ENCODE peak calls at places on chromosome 18, in six cellular contexts. J is H1, Z is K562, Q is GM12891, X is HepG2, C is GM12878. G is an unnamed sample.

GRCh38 chr18:22346342-22346967 is 71.3 kb downstream of the CTAGE1 start:
- DNase-seq in X (no peak), J (no peak), C (no peak), Q (no peak), Z (no peak), G (no peak)

GRCh38 chr18:45719106-45719505 is 4.9 kb upstream of the SLC14A1 start:
- DNase-seq in C (no peak), J (no peak), Q (no peak), X (no peak), Z (no peak), G (no peak)

GRCh38 chr18:48124857-48125626 is 194.6 kb upstream of the SMAD2 start:
- DNase-seq in Q (no peak), Z (no peak), J (no peak), C (peak), X (no peak), G (peak)

GRCh38 chr18:35182151-35182550 is 58.7 kb upstream of the ZNF397 start:
- DNase-seq in C (no peak), J (no peak), Z (no peak), Q (no peak), X (no peak), G (no peak)

GRCh38 chr18:4068552-4069158 is 386.5 kb downstream of the DLGAP1 start:
- DNase-seq in C (peak), J (peak), Q (peak), Z (peak), X (peak), G (no peak)

GRCh38 chr18:22018366-22018765 is 151.0 kb upstream of the GATA6 start:
- DNase-seq in J (no peak), X (peak), Z (no peak), C (no peak), Q (no peak), G (no peak)

GRCh38 chr18:75062297-75062886 is 146.5 kb downstream of the PTGR3 start:
- DNase-seq in Z (no peak), J (no peak), X (no peak), C (no peak), Q (no peak), G (no peak)

GRCh38 chr18:28804512-28805214 is 627.7 kb upstream of the CDH2 start:
- DNase-seq in X (no peak), C (no peak), Q (no peak), J (no peak), Z (no peak), G (no peak)

GRCh38 chr18:45777393-45777792 is 48.1 kb upstream of the SIGLEC15 start:
- DNase-seq in Z (no peak), J (no peak), Q (no peak), C (no peak), X (no peak), G (no peak)

GRCh38 chr18:79928563-79928960 is 22.9 kb downstream of the SLC66A2 start:
- DNase-seq in J (peak), X (no peak), C (no peak), Z (no peak), Q (no peak), G (no peak)

GRCh38 chr18:5542393-5543035 is 1.3 kb downstream of the EPB41L3 start:
- DNase-seq in J (no peak), Z (no peak), X (no peak), Q (no peak), C (no peak), G (no peak)

GRCh38 chr18:72541871-72542690 is 2.1 kb downstream of the CBLN2 start:
- DNase-seq in J (peak), C (no peak), X (no peak), Q (no peak), Z (no peak), G (peak)

GRCh38 chr18:3852321-3852720 is 402.3 kb downstream of the TGIF1 start:
- DNase-seq in Z (no peak), C (no peak), J (no peak), Q (no peak), X (no peak), G (no peak)

GRCh38 chr18:13614701-13615288 is 111.6 kb downstream of the FAM210A start:
- DNase-seq in Z (no peak), C (no peak), X (no peak), J (no peak), Q (no peak), G (no peak)

GRCh38 chr18:2083691-2084090 is 487.6 kb downstream of the METTL4 start:
- DNase-seq in C (no peak), X (no peak), Z (peak), J (no peak), Q (no peak), G (no peak)

GRCh38 chr18:76463872-76464271 is 31.2 kb downstream of the ZNF516 start:
- DNase-seq in Q (no peak), X (no peak), Z (no peak), C (no peak), J (no peak), G (no peak)

GRCh38 chr18:76465630-76466409 is 29.2 kb downstream of the ZNF516 start:
- DNase-seq in C (no peak), X (no peak), Q (no peak), Z (no peak), J (no peak), G (no peak)

GRCh38 chr18:76463358-76463757 is 31.7 kb downstream of the ZNF516 start:
- DNase-seq in J (no peak), C (no peak), Z (no peak), X (no peak), Q (no peak), G (no peak)

GRCh38 chr18:76466410-76466991 is 28.5 kb downstream of the ZNF516 start:
- DNase-seq in Z (no peak), X (no peak), C (no peak), Q (no peak), J (peak), G (no peak)

DNA sequence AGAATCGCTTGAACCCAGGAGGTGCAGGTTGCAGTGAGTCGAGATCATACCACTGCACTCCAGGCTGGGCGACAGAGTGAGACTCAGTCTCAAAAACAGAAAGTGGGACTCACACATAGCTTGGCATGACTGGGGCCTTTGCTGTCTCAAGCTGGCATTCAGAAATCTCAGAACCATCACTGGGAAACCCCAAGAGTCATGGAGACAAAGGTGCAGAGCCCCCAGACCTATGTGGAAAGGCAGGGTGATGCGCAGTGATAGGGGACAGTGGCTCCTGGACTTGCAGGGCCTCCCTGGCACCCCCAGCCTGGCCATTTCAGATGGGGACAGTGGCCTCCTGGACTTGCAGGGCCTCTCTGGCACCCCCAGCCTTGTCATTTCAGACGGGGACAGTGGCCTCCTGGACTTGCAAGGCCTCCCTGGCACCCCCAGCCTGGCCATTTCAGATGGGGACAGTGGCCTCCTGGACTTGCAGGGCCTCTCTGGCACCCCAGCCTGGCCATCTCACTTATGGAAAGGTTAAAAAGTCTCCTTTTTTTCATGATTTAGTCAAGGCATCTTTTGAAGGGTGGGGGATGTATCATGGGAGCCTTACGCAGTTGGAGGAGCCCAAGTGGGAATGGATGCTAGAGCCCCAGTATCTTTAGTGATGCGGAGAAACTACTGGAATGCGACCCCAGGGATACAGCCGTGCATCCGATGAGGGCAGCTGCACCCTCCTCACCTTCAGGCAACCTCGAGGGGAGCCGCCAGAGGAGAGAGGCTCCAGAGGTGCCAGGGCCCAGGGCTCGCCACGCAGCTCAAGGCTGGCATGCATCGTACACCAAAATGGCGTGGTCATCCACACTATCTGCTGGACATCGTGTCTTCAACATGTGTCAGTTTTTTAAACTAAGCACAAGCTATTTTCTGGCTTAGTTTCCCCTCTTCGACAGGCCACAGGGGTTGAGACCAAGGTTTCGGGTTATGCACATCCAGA is 30.5 kb downstream of the ZNF516 start:
- DNase-seq in C (no peak), Z (no peak), X (no peak), Q (no peak), J (no peak), G (no peak)
- TF ChIP-seq POLR2A in C (no peak), Z (no peak), X (no peak), Q (no peak), J (no peak), G (no peak)

GRCh38 chr18:23609390-23610008 is 23.2 kb upstream of the NPC1 start:
- DNase-seq in Z (no peak), X (no peak), C (no peak), Q (no peak), J (no peak), G (no peak)
- TF ChIP-seq TAF1 in Z (no peak), X (no peak), C (no peak), Q (no peak), J (no peak), G (no peak)

GRCh38 chr18:50560681-50561629 is 1.1 kb downstream of the MAPK4 start:
- DNase-seq in C (no peak), J (peak), Q (peak), X (no peak), Z (no peak), G (no peak)
- TF ChIP-seq POLR2AphosphoS5 in C (no peak), J (no peak), Q (no peak), X (no peak), Z (no peak), G (no peak)

DNA sequence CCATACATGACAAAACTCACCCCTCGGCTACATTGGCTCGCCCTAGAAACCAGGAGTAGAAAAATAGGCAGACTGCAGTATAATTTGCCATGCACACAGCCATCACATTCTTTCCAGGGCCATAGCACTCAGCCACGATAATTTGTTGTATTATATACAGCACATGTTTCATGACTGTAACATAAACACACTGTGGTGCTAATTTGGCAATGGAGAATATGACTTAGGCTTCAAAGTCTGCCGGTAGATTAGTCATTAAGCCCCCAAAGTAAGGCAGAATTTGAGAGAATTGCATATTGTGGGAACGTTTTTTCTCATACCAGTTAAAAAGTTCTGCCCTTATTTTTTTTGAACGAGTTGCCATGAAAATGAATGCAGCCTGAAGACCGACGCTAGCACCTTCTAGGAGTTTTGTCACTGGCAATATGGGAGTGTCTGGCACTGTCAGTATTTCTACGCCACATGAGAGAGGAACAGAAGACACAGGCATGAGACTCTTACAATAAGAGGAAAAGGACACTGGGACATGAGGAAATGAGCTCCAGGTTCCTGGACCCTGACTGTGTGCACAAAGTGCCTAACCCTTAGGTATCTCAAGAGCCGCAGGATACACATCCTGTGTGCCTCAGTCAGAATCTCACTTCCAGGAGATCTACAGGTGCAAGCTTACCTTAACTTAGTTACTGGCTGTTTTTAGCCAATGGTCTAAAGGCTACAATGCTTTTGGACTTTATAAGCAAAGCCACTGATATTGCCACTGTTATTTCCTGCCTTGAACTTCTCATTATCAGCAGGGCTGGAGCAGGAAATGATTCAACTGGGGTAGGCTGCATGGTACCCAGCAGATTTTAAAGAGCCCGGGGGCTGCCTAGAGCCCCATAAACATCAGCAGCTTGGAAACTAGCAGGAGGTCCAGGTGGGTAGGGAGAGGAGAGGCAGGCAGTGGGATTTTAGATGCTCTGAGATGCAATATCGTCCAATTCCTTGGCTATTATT is 254.5 kb downstream of the ZNF521 start:
- DNase-seq in Q (no peak), C (no peak), X (no peak), Z (no peak), J (no peak), G (no peak)
- TF ChIP-seq POLR2A in Q (no peak), C (no peak), X (no peak), Z (no peak), J (no peak), G (no peak)

G was measured in GM12892.